ENCODE peak calls at places on chromosomes 1 and 21, in ten cellular contexts. A, F, M, U, S, G, K, C, W and E are unnamed samples. For H3K36me3, the result is how much of the 10 kb centered on the place peaks cover.

GRCh38 chr1:91684599-91685196 is 184.0 kb downstream of the CDC7 start:
- DNase-seq in F (no peak), W (peak), U (no peak), C (no peak), S (no peak), K (no peak), A (no peak), M (no peak), G (no peak), E (no peak)

GRCh38 chr1:216447898-216448568 is 24.8 kb upstream of the USH2A start:
- DNase-seq in G (no peak), A (no peak), S (no peak), U (no peak), W (no peak), K (no peak), M (no peak), C (no peak), F (no peak), E (no peak)

GRCh38 chr21:41766883-41767605 is at the start of gene RIPK4:
- DNase-seq in A (no peak), C (peak), S (no peak), U (peak), K (no peak), W (peak), M (peak), F (no peak), G (peak), E (peak)

GRCh38 chr1:36343651-36344394 is 20.4 kb upstream of the EVA1B start:
- DNase-seq in W (no peak), K (no peak), A (no peak), S (peak), F (no peak), C (no peak), G (no peak), U (no peak), M (no peak), E (no peak)

GRCh38 chr1:179706339-179706941 is 36.7 kb upstream of the FAM163A start:
- DNase-seq in U (peak), G (peak), F (peak), M (peak), K (peak), A (peak), C (no peak), W (peak), S (no peak), E (peak)

GRCh38 chr1:45536886-45537285 is 13.7 kb upstream of the AKR1A1 start:
- DNase-seq in C (no peak), M (no peak), G (no peak), A (no peak), W (no peak), F (no peak), S (no peak), K (no peak), U (no peak), E (no peak)

GRCh38 chr1:198187973-198188588 is 31.3 kb downstream of the NEK7 start:
- DNase-seq in F (no peak), U (peak), G (no peak), C (no peak), M (peak), A (no peak), S (no peak), W (no peak), K (no peak), E (no peak)

GRCh38 chr1:55073187-55073916 is 34.0 kb downstream of the PCSK9 start:
- DNase-seq in W (no peak), M (no peak), K (no peak), A (no peak), C (no peak), U (no peak), F (no peak), S (no peak), G (no peak), E (no peak)

GRCh38 chr1:31739281-31739853 is 24.8 kb downstream of the ADGRB2 start:
- DNase-seq in C (no peak), U (peak), W (peak), F (no peak), K (no peak), A (peak), S (no peak), M (no peak), G (no peak), E (no peak)

GRCh38 chr1:9252999-9253398 is 18.4 kb downstream of the H6PD start:
- DNase-seq in K (no peak), U (peak), G (no peak), M (peak), F (no peak), A (no peak), W (no peak), C (no peak), S (no peak), E (peak)

GRCh38 chr1:53134042-53134485 is 8.4 kb downstream of the SLC1A7 start:
- DNase-seq in C (no peak), W (no peak), A (no peak), K (no peak), S (no peak), G (no peak), M (no peak), U (peak), F (no peak), E (peak)

GRCh38 chr21:28099296-28099695 is 893.4 kb downstream of the LTN1 start:
- DNase-seq in F (no peak), K (peak), A (peak), W (peak), G (peak), C (no peak), M (no peak), S (peak), U (peak), E (peak)

GRCh38 chr1:55277377-55278130 is 62.4 kb upstream of the USP24 start:
- DNase-seq in G (peak), U (peak), M (peak), F (peak), A (peak), K (peak), W (peak), S (peak), C (peak), E (peak)

GRCh38 chr1:172960019-172960418 is 90.7 kb downstream of the TNFSF18 start:
- DNase-seq in W (no peak), U (no peak), M (no peak), F (no peak), C (no peak), A (no peak), K (no peak), S (no peak), G (no peak), E (no peak)

GRCh38 chr1:201475915-201476669 is 7.1 kb upstream of the PHLDA3 start:
- DNase-seq in M (no peak), F (no peak), U (no peak), G (no peak), C (no peak), K (no peak), W (no peak), A (no peak), S (no peak), E (no peak)

GRCh38 chr1:203672354-203672753 is 45.7 kb downstream of the ATP2B4 start:
- DNase-seq in M (no peak), C (no peak), G (peak), U (no peak), K (peak), F (peak), W (peak), A (peak), S (peak), E (peak)

GRCh38 chr1:230570724-230571390 is 71.4 kb upstream of the COG2 start:
- DNase-seq in F (no peak), S (no peak), M (no peak), W (no peak), G (no peak), C (no peak), U (no peak), A (no peak), K (no peak), E (no peak)

GRCh38 chr1:221912230-221912629 is 170.3 kb upstream of the DUSP10 start:
- DNase-seq in F (peak), M (no peak), U (no peak), A (no peak), C (no peak), K (no peak), S (no peak), W (no peak), G (no peak), E (no peak)

GRCh38 chr21:45318146-45318555 is 30.5 kb upstream of the POFUT2 start:
- DNase-seq in C (peak), A (peak), M (no peak), S (peak), W (no peak), G (no peak), K (no peak), U (no peak), F (no peak), E (peak)

GRCh38 chr1:244214009-244214967 is 163.2 kb downstream of the ZBTB18 start:
- DNase-seq in G (no peak), C (no peak), U (no peak), F (peak), S (peak), A (no peak), W (peak), M (peak), K (peak), E (no peak)

GRCh38 chr1:29688477-29689365 is 452.4 kb downstream of the PTPRU start:
- DNase-seq in M (peak), G (no peak), C (peak), A (no peak), K (no peak), F (peak), U (peak), S (no peak), W (peak), E (no peak)

GRCh38 chr1:199629624-199630023 is 397.9 kb upstream of the NR5A2 start:
- DNase-seq in C (no peak), M (no peak), F (no peak), U (no peak), A (no peak), W (no peak), G (no peak), K (no peak), S (no peak), E (no peak)

GRCh38 chr1:225825078-225825477 is 15.2 kb downstream of the EPHX1 start:
- DNase-seq in U (peak), M (no peak), W (peak), F (no peak), A (no peak), C (no peak), G (no peak), K (no peak), S (no peak), E (peak)

GRCh38 chr1:151371340-151371739 is 1.2 kb downstream of the SELENBP1 start:
- DNase-seq in F (no peak), G (no peak), S (peak), K (peak), M (no peak), U (peak), W (no peak), C (peak), A (peak), E (peak)
- H3K4me3 ChIP-seq in F (no peak), G (no peak), S (peak), K (peak), M (no peak), U (peak), W (no peak), C (peak), A (peak), E (peak)

DNA sequence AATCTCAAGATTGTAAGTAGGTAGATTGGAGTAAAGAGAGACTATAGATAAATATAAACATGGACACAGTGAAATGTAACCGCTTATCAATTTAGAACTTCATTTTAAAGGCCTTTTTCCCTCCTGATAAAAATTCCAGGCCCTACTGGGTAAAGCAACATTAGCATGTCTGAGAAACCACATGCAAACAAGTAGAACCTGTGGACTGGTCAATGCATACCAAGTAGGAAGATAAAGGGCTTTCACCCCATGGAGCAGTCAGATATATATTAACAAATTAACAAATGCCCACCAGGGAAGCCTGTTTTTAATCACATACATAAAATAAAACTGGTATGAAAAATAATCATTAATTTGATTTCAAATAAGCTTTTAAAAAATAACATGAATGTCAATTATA is 8.1 kb downstream of the DPH5 start:
- DNase-seq in K (no peak), W (no peak), U (no peak), M (peak), S (no peak), F (no peak), A (no peak), C (no peak), G (no peak), E (no peak)
- H3K36me3 ChIP-seq in K (under half), W (under half), U (under half), M (under half), S (under half), F (under half), A (under half), C (under half), G (under half), E (under half)

DNA sequence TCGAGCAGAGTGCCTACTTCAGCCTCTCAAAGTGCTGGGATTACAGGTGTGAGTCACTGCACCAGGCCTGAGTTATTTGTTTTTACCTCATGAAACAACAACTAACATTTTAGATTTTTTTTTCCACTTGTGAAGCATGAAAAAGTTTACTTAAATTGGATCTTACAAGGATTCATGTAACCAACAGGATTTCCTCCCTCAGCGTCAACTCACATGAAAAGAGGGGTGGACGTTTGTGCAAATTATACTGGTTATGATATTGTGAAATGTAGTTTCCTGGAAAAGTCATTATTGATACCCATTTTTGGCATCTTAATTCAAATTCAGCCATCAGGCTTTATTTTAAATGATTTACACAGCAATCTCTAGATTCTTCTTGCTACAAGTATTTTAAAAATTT is 6.5 kb downstream of the CNST start:
- DNase-seq in W (no peak), G (no peak), K (no peak), U (no peak), F (no peak), A (no peak), S (no peak), M (no peak), C (no peak), E (no peak)
- H3K4me3 ChIP-seq in W (no peak), G (no peak), K (no peak), U (no peak), F (no peak), A (no peak), S (peak), M (no peak), C (no peak), E (no peak)

GRCh38 chr1:214383381-214384372 is 102.7 kb downstream of the SMYD2 start:
- DNase-seq in W (no peak), G (no peak), K (no peak), U (no peak), F (no peak), A (no peak), M (no peak), C (no peak), S (no peak), E (no peak)
- H3K36me3 ChIP-seq in W (under half), G (under half), K (half or more), U (under half), F (under half), A (half or more), M (under half), C (under half), S (under half), E (under half)

DNA sequence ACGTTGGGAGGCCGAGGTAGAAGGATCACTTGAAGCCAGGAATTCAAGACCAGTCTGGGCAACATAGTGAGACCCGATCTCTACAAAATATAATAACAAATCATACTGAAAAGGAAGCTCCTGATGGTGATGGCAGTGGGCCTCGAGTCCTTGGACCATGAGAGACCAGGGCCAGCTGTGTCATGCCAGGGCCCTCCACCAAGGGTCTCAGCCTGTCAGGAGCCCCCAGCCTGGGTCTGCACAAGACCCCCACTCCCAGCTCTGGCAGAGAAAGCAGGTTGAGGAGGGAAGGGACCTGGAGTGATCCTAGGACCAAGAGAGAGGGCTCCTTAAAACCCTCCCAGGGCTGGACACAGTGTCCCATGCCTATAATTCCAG is 6.7 kb upstream of the CTRC start:
- DNase-seq in F (no peak), G (no peak), M (no peak), K (no peak), U (no peak), A (no peak), W (no peak), S (no peak), C (no peak), E (no peak)
- H3K4me3 ChIP-seq in F (no peak), G (no peak), M (no peak), K (no peak), U (no peak), A (no peak), W (no peak), S (no peak), C (no peak), E (no peak)

GRCh38 chr1:209617047-209617673 is 33.6 kb downstream of the CAMK1G start:
- DNase-seq in C (peak), G (no peak), S (no peak), K (no peak), W (no peak), A (peak), U (peak), F (no peak), M (no peak), E (no peak)

GRCh38 chr1:209618291-209618690 is 33.9 kb downstream of the LAMB3 start:
- DNase-seq in M (no peak), W (no peak), G (no peak), S (no peak), A (no peak), K (no peak), U (peak), F (no peak), C (peak), E (no peak)

GRCh38 chr1:209614906-209615305 is 31.4 kb downstream of the CAMK1G start:
- DNase-seq in M (no peak), A (no peak), C (no peak), W (no peak), G (no peak), F (no peak), K (no peak), U (peak), S (no peak), E (no peak)

GRCh38 chr1:209617755-209618154 is 34.2 kb downstream of the CAMK1G start:
- DNase-seq in S (no peak), W (no peak), A (no peak), F (no peak), G (no peak), K (no peak), C (peak), U (no peak), M (no peak), E (no peak)

DNA sequence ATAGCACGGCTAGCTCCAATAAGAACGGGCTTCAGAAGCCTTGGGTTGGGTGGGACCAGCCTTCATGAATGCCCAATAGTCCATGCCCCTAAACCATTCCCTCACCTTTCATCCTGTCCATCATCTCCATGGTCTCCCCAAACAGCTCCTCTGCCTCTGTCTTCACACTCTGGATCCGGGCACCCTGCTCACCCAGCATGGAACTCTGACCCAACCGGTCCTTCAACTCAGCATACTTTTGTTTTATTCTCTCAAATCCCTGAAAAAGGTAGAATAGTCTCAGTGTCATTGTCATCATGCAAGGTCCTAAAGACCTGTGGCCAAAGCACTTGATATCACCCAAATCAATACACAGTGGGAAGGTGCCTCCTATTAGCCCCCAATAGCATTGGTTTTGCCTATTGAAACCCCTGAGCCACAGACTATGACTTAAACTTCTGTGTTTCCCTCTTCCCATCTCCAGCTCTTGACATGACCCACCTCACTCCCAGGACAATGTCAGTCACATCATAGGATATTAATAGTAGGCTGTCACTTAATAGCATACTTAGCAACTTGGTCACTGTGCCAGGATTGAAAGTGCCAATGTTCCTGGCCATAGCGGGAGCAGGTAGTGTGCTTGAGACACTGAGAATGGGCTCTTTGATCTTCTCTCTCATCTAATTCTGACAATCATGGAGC is 33.0 kb downstream of the CAMK1G start:
- DNase-seq in S (no peak), M (no peak), G (no peak), C (peak), U (no peak), W (no peak), K (no peak), A (no peak), F (no peak), E (no peak)
- H3K36me3 ChIP-seq in S (under half), M (under half), G (under half), C (under half), U (under half), W (under half), K (under half), A (under half), F (under half), E (under half)

GRCh38 chr1:113871597-113872113 is at the start of gene PTPN22:
- DNase-seq in U (peak), S (peak), K (no peak), F (peak), M (no peak), A (peak), C (peak), G (no peak), W (no peak), E (peak)
- H3K4me3 ChIP-seq in U (peak), S (no peak), K (no peak), F (peak), M (no peak), A (no peak), C (peak), G (no peak), W (no peak), E (no peak)